ENCODE peak calls at places on chromosome 10, in eight cellular contexts. C, R, E, H, O, V, B and S are unnamed samples.

GRCh38 chr10:73522263-73522662 is 26.4 kb upstream of the PPP3CB start:
- DNase-seq in C (no peak), R (no peak), E (no peak), H (no peak), O (no peak), V (no peak), B (no peak), S (no peak)

GRCh38 chr10:103510791-103511757 is 17.6 kb downstream of the NEURL1 start:
- DNase-seq in C (no peak), R (no peak), E (no peak), H (no peak), O (no peak), V (no peak), B (no peak), S (no peak)

GRCh38 chr10:21349912-21350286 is 175.6 kb downstream of the SKIDA1 start:
- DNase-seq in C (no peak), R (no peak), E (no peak), H (no peak), O (no peak), V (no peak), B (no peak), S (no peak)

GRCh38 chr10:84291389-84291788 is 37.0 kb upstream of the CCSER2 start:
- DNase-seq in C (no peak), R (no peak), E (peak), H (no peak), O (peak), V (no peak), B (no peak), S (peak)

GRCh38 chr10:71442859-71443570 is 46.3 kb downstream of the CDH23 start:
- DNase-seq in C (no peak), R (no peak), E (no peak), H (no peak), O (no peak), V (no peak), B (no peak), S (no peak)

GRCh38 chr10:11573497-11573896 is 38.0 kb downstream of the USP6NL start:
- DNase-seq in C (no peak), R (no peak), E (no peak), H (peak), O (no peak), V (no peak), B (no peak), S (no peak)

GRCh38 chr10:97456034-97456685 is 10.2 kb downstream of the ZDHHC16 start:
- DNase-seq in C (no peak), R (no peak), E (no peak), H (no peak), O (no peak), V (no peak), B (no peak), S (no peak)

GRCh38 chr10:27368706-27369105 is 128.1 kb upstream of the ACBD5 start:
- DNase-seq in C (no peak), R (no peak), E (no peak), H (no peak), O (no peak), V (no peak), B (no peak), S (no peak)